ENCODE peak calls at places on chromosomes 2 and 18, in seven cellular contexts. One of them, this sample, is unnamed. For H3K4me1, the result is how much of the 10 kb centered on the place peaks cover.

GRCh38 chr18:7623681-7624080 is 56.6 kb downstream of the PTPRM start:
- DNase-seq in stomach: no peak
- DNase-seq in HCT116: no peak
- DNase-seq in Karpas-422: no peak
- DNase-seq in cardiac muscle cell: no peak
- DNase-seq in SK-N-SH: no peak
- DNase-seq in aorta: no peak
- DNase-seq in this sample: no peak

GRCh38 chr2:221787561-221787960 is 215.5 kb upstream of the EPHA4 start:
- DNase-seq in stomach: no peak
- DNase-seq in HCT116: no peak
- DNase-seq in Karpas-422: no peak
- DNase-seq in cardiac muscle cell: no peak
- DNase-seq in SK-N-SH: no peak
- DNase-seq in aorta: no peak
- DNase-seq in this sample: no peak

GRCh38 chr2:66587216-66587615 is 152.3 kb downstream of the MEIS1 start:
- DNase-seq in stomach: peak
- DNase-seq in HCT116: no peak
- DNase-seq in Karpas-422: peak
- DNase-seq in cardiac muscle cell: peak
- DNase-seq in SK-N-SH: no peak
- DNase-seq in aorta: no peak
- DNase-seq in this sample: peak

GRCh38 chr2:97688062-97688827 is 18.7 kb downstream of the C2orf92 start:
- DNase-seq in stomach: no peak
- DNase-seq in HCT116: no peak
- DNase-seq in Karpas-422: no peak
- DNase-seq in cardiac muscle cell: no peak
- DNase-seq in SK-N-SH: no peak
- DNase-seq in aorta: no peak
- DNase-seq in this sample: no peak

GRCh38 chr18:71209944-71210343 is 921.1 kb downstream of the SOCS6 start:
- DNase-seq in stomach: no peak
- DNase-seq in HCT116: no peak
- DNase-seq in Karpas-422: peak
- DNase-seq in cardiac muscle cell: no peak
- DNase-seq in SK-N-SH: no peak
- DNase-seq in aorta: no peak
- DNase-seq in this sample: no peak

GRCh38 chr2:75772908-75773630 is 62.4 kb upstream of the GCFC2 start:
- DNase-seq in stomach: no peak
- DNase-seq in HCT116: no peak
- DNase-seq in Karpas-422: no peak
- DNase-seq in cardiac muscle cell: no peak
- DNase-seq in SK-N-SH: no peak
- DNase-seq in aorta: no peak
- DNase-seq in this sample: peak

GRCh38 chr2:134146620-134147019 is 107.3 kb upstream of the MGAT5 start:
- DNase-seq in stomach: peak
- DNase-seq in HCT116: no peak
- DNase-seq in Karpas-422: no peak
- DNase-seq in cardiac muscle cell: no peak
- DNase-seq in SK-N-SH: no peak
- DNase-seq in aorta: no peak
- DNase-seq in this sample: no peak

GRCh38 chr18:74373428-74373827 is 57.8 kb downstream of the C18orf63 start:
- DNase-seq in stomach: no peak
- DNase-seq in HCT116: no peak
- DNase-seq in Karpas-422: no peak
- DNase-seq in cardiac muscle cell: no peak
- DNase-seq in SK-N-SH: no peak
- DNase-seq in aorta: no peak
- DNase-seq in this sample: no peak

GRCh38 chr2:45268631-45269030 is 259.4 kb upstream of the SIX2 start:
- DNase-seq in stomach: peak
- DNase-seq in HCT116: no peak
- DNase-seq in Karpas-422: no peak
- DNase-seq in cardiac muscle cell: no peak
- DNase-seq in SK-N-SH: no peak
- DNase-seq in aorta: no peak
- DNase-seq in this sample: no peak

DNA sequence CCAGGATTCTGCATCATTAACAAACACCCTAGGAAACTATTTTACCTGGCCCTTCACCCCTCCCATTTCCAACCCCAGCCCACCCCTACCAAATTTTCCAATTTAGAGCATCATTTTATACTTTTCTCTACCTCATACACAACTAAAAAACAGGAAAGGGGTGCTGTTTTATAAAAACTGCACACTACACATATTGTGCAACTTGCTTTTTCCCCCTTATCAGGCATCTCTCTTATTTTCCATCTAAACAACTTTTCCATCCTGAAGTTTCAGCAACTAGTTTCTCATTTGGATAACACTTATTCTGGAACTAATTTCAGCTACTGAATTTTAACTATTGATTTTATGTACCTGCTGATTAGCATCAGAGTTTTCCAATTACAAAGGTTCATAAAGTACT is 8.1 kb downstream of the SF3B1 start:
- DNase-seq in stomach: no peak
- DNase-seq in HCT116: no peak
- DNase-seq in Karpas-422: no peak
- DNase-seq in cardiac muscle cell: peak
- DNase-seq in SK-N-SH: no peak
- DNase-seq in aorta: no peak
- DNase-seq in this sample: no peak
- H3K4me3 ChIP-seq in stomach: no peak
- H3K4me3 ChIP-seq in HCT116: no peak
- H3K4me3 ChIP-seq in Karpas-422: no peak
- H3K4me3 ChIP-seq in cardiac muscle cell: no peak
- H3K4me3 ChIP-seq in SK-N-SH: no peak
- H3K4me3 ChIP-seq in aorta: no peak
- H3K4me3 ChIP-seq in this sample: no peak

GRCh38 chr18:23995180-23995579 is 19.4 kb upstream of the TTC39C start:
- DNase-seq in stomach: no peak
- DNase-seq in HCT116: no peak
- DNase-seq in Karpas-422: no peak
- DNase-seq in cardiac muscle cell: no peak
- DNase-seq in SK-N-SH: no peak
- DNase-seq in aorta: no peak
- DNase-seq in this sample: no peak
- H3K4me1 ChIP-seq in stomach: under half
- H3K4me1 ChIP-seq in HCT116: under half
- H3K4me1 ChIP-seq in Karpas-422: under half
- H3K4me1 ChIP-seq in cardiac muscle cell: under half
- H3K4me1 ChIP-seq in SK-N-SH: under half
- H3K4me1 ChIP-seq in aorta: under half
- H3K4me1 ChIP-seq in this sample: under half

GRCh38 chr2:107607054-107607453 is 219.6 kb upstream of the RGPD4 start:
- DNase-seq in stomach: no peak
- DNase-seq in HCT116: no peak
- DNase-seq in Karpas-422: no peak
- DNase-seq in cardiac muscle cell: no peak
- DNase-seq in SK-N-SH: no peak
- DNase-seq in aorta: no peak
- DNase-seq in this sample: no peak
- H3K4me3 ChIP-seq in stomach: no peak
- H3K4me3 ChIP-seq in HCT116: no peak
- H3K4me3 ChIP-seq in Karpas-422: no peak
- H3K4me3 ChIP-seq in cardiac muscle cell: no peak
- H3K4me3 ChIP-seq in SK-N-SH: no peak
- H3K4me3 ChIP-seq in aorta: no peak
- H3K4me3 ChIP-seq in this sample: no peak

GRCh38 chr18:3425450-3425849 is 24.5 kb upstream of the TGIF1 start:
- DNase-seq in stomach: no peak
- DNase-seq in HCT116: no peak
- DNase-seq in Karpas-422: no peak
- DNase-seq in cardiac muscle cell: no peak
- DNase-seq in SK-N-SH: no peak
- DNase-seq in aorta: no peak
- DNase-seq in this sample: no peak

GRCh38 chr18:3420919-3421279 is 29.1 kb upstream of the TGIF1 start:
- DNase-seq in stomach: no peak
- DNase-seq in HCT116: no peak
- DNase-seq in Karpas-422: no peak
- DNase-seq in cardiac muscle cell: no peak
- DNase-seq in SK-N-SH: no peak
- DNase-seq in aorta: no peak
- DNase-seq in this sample: no peak

GRCh38 chr18:3425030-3425429 is 24.9 kb upstream of the TGIF1 start:
- DNase-seq in stomach: no peak
- DNase-seq in HCT116: no peak
- DNase-seq in Karpas-422: no peak
- DNase-seq in cardiac muscle cell: no peak
- DNase-seq in SK-N-SH: no peak
- DNase-seq in aorta: no peak
- DNase-seq in this sample: no peak

GRCh38 chr18:3424280-3424890 is 25.6 kb upstream of the TGIF1 start:
- DNase-seq in stomach: no peak
- DNase-seq in HCT116: no peak
- DNase-seq in Karpas-422: no peak
- DNase-seq in cardiac muscle cell: no peak
- DNase-seq in SK-N-SH: no peak
- DNase-seq in aorta: no peak
- DNase-seq in this sample: no peak

DNA sequence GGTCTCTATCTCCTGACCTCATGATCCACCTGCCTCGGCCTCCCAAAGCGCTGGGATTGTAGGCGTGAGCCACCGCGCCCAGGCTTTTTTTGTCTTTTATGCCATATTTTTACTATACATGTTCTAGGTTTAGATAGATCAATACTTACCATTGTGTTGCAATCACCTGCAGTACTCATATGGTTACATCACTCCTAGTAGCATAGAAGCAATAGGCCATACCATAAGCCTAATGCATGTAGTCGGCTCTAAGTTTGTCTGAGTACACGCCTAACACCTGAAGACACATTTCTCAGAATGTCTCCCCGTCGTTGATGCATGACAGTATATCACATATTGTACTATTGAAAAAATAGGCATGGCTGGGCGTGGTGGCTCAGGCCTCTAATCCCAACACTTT is 27.1 kb upstream of the TGIF1 start:
- DNase-seq in stomach: no peak
- DNase-seq in HCT116: no peak
- DNase-seq in Karpas-422: no peak
- DNase-seq in cardiac muscle cell: no peak
- DNase-seq in SK-N-SH: no peak
- DNase-seq in aorta: no peak
- DNase-seq in this sample: no peak
- H3K4me1 ChIP-seq in stomach: under half
- H3K4me1 ChIP-seq in HCT116: under half
- H3K4me1 ChIP-seq in Karpas-422: under half
- H3K4me1 ChIP-seq in cardiac muscle cell: under half
- H3K4me1 ChIP-seq in SK-N-SH: under half
- H3K4me1 ChIP-seq in aorta: under half
- H3K4me1 ChIP-seq in this sample: under half

DNA sequence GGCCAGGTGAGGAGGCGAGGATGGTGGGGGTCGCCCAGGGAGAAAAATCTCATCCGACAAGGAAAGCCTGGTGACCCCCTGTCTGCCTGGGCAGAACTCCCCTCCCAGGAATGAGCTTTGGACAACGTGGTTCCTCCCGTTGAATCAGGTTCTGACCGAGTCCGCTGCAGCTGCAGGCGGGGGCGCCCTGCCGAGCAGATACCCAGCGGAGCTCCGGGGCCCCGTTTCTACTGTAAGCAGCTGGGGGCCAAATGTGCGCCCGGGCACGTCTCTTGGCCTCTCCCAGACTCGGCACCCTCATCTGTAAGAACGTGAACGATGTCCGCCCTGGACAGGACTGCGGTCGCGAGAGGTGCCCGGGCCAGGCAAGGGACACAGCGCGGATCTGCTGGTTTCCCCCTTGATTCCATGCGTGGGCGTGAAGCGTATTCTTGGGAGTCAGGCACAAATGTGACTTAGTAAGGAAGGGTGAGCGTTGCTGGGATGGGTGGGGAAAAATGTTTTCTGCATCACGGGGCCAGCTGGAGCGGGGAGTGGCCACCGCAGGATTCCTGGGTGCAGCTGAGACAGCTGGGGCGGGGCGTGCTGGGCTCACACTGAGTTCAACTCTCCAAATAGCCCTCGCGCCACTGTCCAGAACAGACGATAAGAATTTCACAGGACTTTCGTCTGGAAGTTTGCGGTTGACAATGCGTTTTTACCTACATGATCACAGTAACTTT is 20.2 kb upstream of the TUBB6 start:
- DNase-seq in stomach: peak
- DNase-seq in HCT116: peak
- DNase-seq in Karpas-422: no peak
- DNase-seq in cardiac muscle cell: peak
- DNase-seq in SK-N-SH: peak
- DNase-seq in aorta: peak
- DNase-seq in this sample: no peak
- H3K4me3 ChIP-seq in stomach: peak
- H3K4me3 ChIP-seq in HCT116: peak
- H3K4me3 ChIP-seq in Karpas-422: no peak
- H3K4me3 ChIP-seq in cardiac muscle cell: peak
- H3K4me3 ChIP-seq in SK-N-SH: peak
- H3K4me3 ChIP-seq in aorta: peak
- H3K4me3 ChIP-seq in this sample: no peak

This sample was measured in HAP-1.